ENCODE peak calls at places on chromosomes 7 and 10, in eight cellular contexts. B, C, G, H, R, T, W and S are unnamed samples.

GRCh38 chr7:147296986-147297385 is 1180.4 kb downstream of the CNTNAP2 start:
- DNase-seq in B (no peak), C (no peak), G (no peak), H (no peak), R (no peak), T (peak), W (no peak), S (no peak)

GRCh38 chr7:105127179-105127578 is 113.2 kb downstream of the KMT2E start:
- DNase-seq in B (no peak), C (no peak), G (no peak), H (no peak), R (no peak), T (no peak), W (no peak), S (peak)

GRCh38 chr7:138649506-138649905 is 51.7 kb downstream of the SVOPL start:
- DNase-seq in B (no peak), C (no peak), G (no peak), H (no peak), R (no peak), T (no peak), W (no peak), S (no peak)

GRCh38 chr10:87695074-87695473 is 35.4 kb downstream of the PAPSS2 start:
- DNase-seq in B (no peak), C (no peak), G (no peak), H (no peak), R (no peak), T (no peak), W (no peak), S (no peak)

GRCh38 chr7:137633133-137633532 is 213.6 kb downstream of the DGKI start:
- DNase-seq in B (no peak), C (no peak), G (no peak), H (no peak), R (no peak), T (no peak), W (no peak), S (no peak)

GRCh38 chr10:47326927-47327330 is 4.7 kb downstream of the GDF2 start:
- DNase-seq in B (no peak), C (no peak), G (no peak), H (no peak), R (no peak), T (no peak), W (no peak), S (no peak)

GRCh38 chr10:52632591-52632990 is 140.0 kb downstream of the MBL2 start:
- DNase-seq in B (no peak), C (no peak), G (no peak), H (no peak), R (no peak), T (peak), W (no peak), S (no peak)

GRCh38 chr10:100823194-100823593 is 77.8 kb downstream of the PAX2 start:
- DNase-seq in B (no peak), C (no peak), G (no peak), H (no peak), R (no peak), T (no peak), W (no peak), S (no peak)

GRCh38 chr10:58743466-58744115 is 230.9 kb downstream of the BICC1 start:
- DNase-seq in B (no peak), C (no peak), G (no peak), H (no peak), R (no peak), T (no peak), W (no peak), S (no peak)

GRCh38 chr10:110407301-110408170 is 90.2 kb upstream of the DUSP5 start:
- DNase-seq in B (no peak), C (no peak), G (no peak), H (peak), R (no peak), T (no peak), W (no peak), S (no peak)

GRCh38 chr10:128173383-128173782 is 47.2 kb upstream of the MKI67 start:
- DNase-seq in B (no peak), C (no peak), G (no peak), H (peak), R (no peak), T (peak), W (no peak), S (no peak)

GRCh38 chr10:3853547-3853989 is 68.6 kb upstream of the KLF6 start:
- DNase-seq in B (no peak), C (peak), G (peak), H (no peak), R (no peak), T (peak), W (peak), S (no peak)

GRCh38 chr10:61047788-61048560 is 104.0 kb upstream of the RHOBTB1 start:
- DNase-seq in B (no peak), C (no peak), G (no peak), H (peak), R (no peak), T (peak), W (no peak), S (no peak)

GRCh38 chr10:132836248-132836831 is 50.4 kb upstream of the NKX6-2 start:
- DNase-seq in B (no peak), C (no peak), G (peak), H (no peak), R (no peak), T (no peak), W (no peak), S (no peak)

GRCh38 chr7:97772034-97772891 is 40.4 kb downstream of the TAC1 start:
- DNase-seq in B (no peak), C (no peak), G (no peak), H (no peak), R (no peak), T (no peak), W (no peak), S (no peak)

GRCh38 chr10:49474901-49475300 is 64.0 kb downstream of the ERCC6 start:
- DNase-seq in B (no peak), C (no peak), G (no peak), H (peak), R (no peak), T (no peak), W (no peak), S (no peak)

GRCh38 chr10:20473361-20473760 is 423.8 kb downstream of the NEBL start:
- DNase-seq in B (no peak), C (no peak), G (no peak), H (no peak), R (no peak), T (no peak), W (no peak), S (no peak)

GRCh38 chr7:45968312-45968711 is 47.2 kb upstream of the IGFBP3 start:
- DNase-seq in B (no peak), C (no peak), G (no peak), H (no peak), R (no peak), T (no peak), W (no peak), S (no peak)

GRCh38 chr7:77368974-77369373 is 47.2 kb downstream of the GSAP start:
- DNase-seq in B (no peak), C (no peak), G (no peak), H (peak), R (no peak), T (no peak), W (no peak), S (no peak)

GRCh38 chr10:71260622-71261325 is 48.4 kb downstream of the UNC5B start:
- DNase-seq in B (no peak), C (no peak), G (peak), H (peak), R (peak), T (peak), W (no peak), S (no peak)

GRCh38 chr10:112689327-112689726 is 242.3 kb downstream of the VTI1A start:
- DNase-seq in B (no peak), C (no peak), G (no peak), H (peak), R (peak), T (peak), W (no peak), S (no peak)

GRCh38 chr10:82128527-82128926 is 253.5 kb downstream of the NRG3 start:
- DNase-seq in B (no peak), C (no peak), G (no peak), H (no peak), R (no peak), T (no peak), W (no peak), S (no peak)

GRCh38 chr10:72000073-72001025 is 36.2 kb downstream of the CHST3 start:
- DNase-seq in B (no peak), C (no peak), G (peak), H (no peak), R (no peak), T (no peak), W (no peak), S (no peak)

GRCh38 chr10:17561131-17561530 is 56.0 kb downstream of the HACD1 start:
- DNase-seq in B (no peak), C (no peak), G (no peak), H (no peak), R (no peak), T (no peak), W (no peak), S (no peak)

GRCh38 chr10:6154566-6154965 is 48.2 kb upstream of the PFKFB3 start:
- DNase-seq in B (no peak), C (no peak), G (no peak), H (no peak), R (no peak), T (no peak), W (no peak), S (no peak)

GRCh38 chr7:1022801-1023465 is 21.4 kb upstream of the GPR146 start:
- DNase-seq in B (no peak), C (no peak), G (no peak), H (no peak), R (no peak), T (no peak), W (no peak), S (no peak)